ENCODE peak calls at places on chromosomes 13 and 19, in six cellular contexts. One of them, this sample, is unnamed.

GRCh38 chr19:12759686-12760085 is 8.1 kb downstream of the BEST2 start:
- DNase-seq in hepatocyte: no peak
- DNase-seq in osteoblast: peak; percentile 10
- DNase-seq in K562: peak; percentile 38
- DNase-seq in CD8-positive, alpha-beta T cell: no peak
- DNase-seq in colonic mucosa: no peak
- DNase-seq in this sample: no peak

GRCh38 chr19:6674868-6675305 is 4.9 kb upstream of the TNFSF14 start:
- DNase-seq in CD8-positive, alpha-beta T cell: peak; percentile 86
- DNase-seq in colonic mucosa: peak; percentile 64
- DNase-seq in K562: peak; percentile 90
- DNase-seq in osteoblast: peak; percentile 96
- DNase-seq in hepatocyte: peak; percentile 72
- DNase-seq in this sample: no peak

GRCh38 chr19:2149980-2150793 is 1.2 kb downstream of the AP3D1 start:
- DNase-seq in CD8-positive, alpha-beta T cell: no peak
- DNase-seq in K562: peak; percentile 38
- DNase-seq in hepatocyte: no peak
- DNase-seq in colonic mucosa: peak; percentile 57
- DNase-seq in osteoblast: peak; percentile 78
- DNase-seq in this sample: no peak

GRCh38 chr13:75251188-75251587 is 230.8 kb downstream of the TBC1D4 start:
- DNase-seq in K562: no peak
- DNase-seq in colonic mucosa: no peak
- DNase-seq in hepatocyte: no peak
- DNase-seq in CD8-positive, alpha-beta T cell: no peak
- DNase-seq in osteoblast: no peak
- DNase-seq in this sample: no peak

GRCh38 chr13:76991432-76991795 is 467 bp upstream of the CLN5 start:
- DNase-seq in CD8-positive, alpha-beta T cell: peak; percentile 92
- DNase-seq in K562: no peak
- DNase-seq in colonic mucosa: peak; percentile 46
- DNase-seq in hepatocyte: peak; percentile 13
- DNase-seq in osteoblast: no peak
- DNase-seq in this sample: no peak

GRCh38 chr13:76815344-76815743 is 70.9 kb downstream of the KCTD12 start:
- DNase-seq in K562: no peak
- DNase-seq in CD8-positive, alpha-beta T cell: no peak
- DNase-seq in osteoblast: no peak
- DNase-seq in hepatocyte: no peak
- DNase-seq in colonic mucosa: no peak
- DNase-seq in this sample: no peak

GRCh38 chr13:109243311-109243951 is 543.0 kb downstream of the IRS2 start:
- DNase-seq in osteoblast: no peak
- DNase-seq in hepatocyte: peak; percentile 31
- DNase-seq in K562: peak; percentile 31
- DNase-seq in CD8-positive, alpha-beta T cell: no peak
- DNase-seq in colonic mucosa: no peak
- DNase-seq in this sample: no peak

GRCh38 chr19:18108897-18109296 is 11.3 kb downstream of the MAST3 start:
- DNase-seq in colonic mucosa: peak; percentile 69
- DNase-seq in hepatocyte: peak; percentile 57
- DNase-seq in osteoblast: peak; percentile 30
- DNase-seq in CD8-positive, alpha-beta T cell: no peak
- DNase-seq in K562: no peak
- DNase-seq in this sample: no peak

GRCh38 chr13:24178847-24179845 is 18.6 kb downstream of the SPATA13 start:
- DNase-seq in hepatocyte: no peak
- DNase-seq in K562: no peak
- DNase-seq in CD8-positive, alpha-beta T cell: no peak
- DNase-seq in colonic mucosa: no peak
- DNase-seq in osteoblast: no peak
- DNase-seq in this sample: no peak

GRCh38 chr19:4538601-4538954 is 1.3 kb downstream of the LRG1 start:
- DNase-seq in hepatocyte: no peak
- DNase-seq in K562: no peak
- DNase-seq in CD8-positive, alpha-beta T cell: no peak
- DNase-seq in colonic mucosa: no peak
- DNase-seq in osteoblast: no peak
- DNase-seq in this sample: no peak

GRCh38 chr19:1752757-1753728 is at the start of gene ONECUT3:
- DNase-seq in K562: no peak
- DNase-seq in CD8-positive, alpha-beta T cell: no peak
- DNase-seq in colonic mucosa: no peak
- DNase-seq in osteoblast: no peak
- DNase-seq in hepatocyte: peak; percentile 58
- DNase-seq in this sample: no peak

GRCh38 chr13:28408235-28408848 is 86.6 kb downstream of the FLT1 start:
- DNase-seq in K562: peak; percentile 96
- DNase-seq in CD8-positive, alpha-beta T cell: no peak
- DNase-seq in colonic mucosa: peak; percentile 21
- DNase-seq in hepatocyte: peak; percentile 50
- DNase-seq in osteoblast: no peak
- DNase-seq in this sample: no peak

GRCh38 chr19:43488179-43488578 is 16.4 kb downstream of the PHLDB3 start:
- DNase-seq in hepatocyte: no peak
- DNase-seq in osteoblast: no peak
- DNase-seq in CD8-positive, alpha-beta T cell: no peak
- DNase-seq in colonic mucosa: no peak
- DNase-seq in K562: no peak
- DNase-seq in this sample: no peak

GRCh38 chr19:52214241-52214640 is 24.4 kb downstream of the PPP2R1A start:
- DNase-seq in CD8-positive, alpha-beta T cell: no peak
- DNase-seq in osteoblast: no peak
- DNase-seq in hepatocyte: no peak
- DNase-seq in colonic mucosa: no peak
- DNase-seq in K562: no peak
- DNase-seq in this sample: no peak

GRCh38 chr13:29266261-29266660 is 329.2 kb downstream of the SLC7A1 start:
- DNase-seq in colonic mucosa: no peak
- DNase-seq in CD8-positive, alpha-beta T cell: no peak
- DNase-seq in osteoblast: no peak
- DNase-seq in K562: no peak
- DNase-seq in hepatocyte: no peak
- DNase-seq in this sample: no peak

GRCh38 chr13:29524176-29524575 is 71.3 kb downstream of the SLC7A1 start:
- DNase-seq in K562: no peak
- DNase-seq in CD8-positive, alpha-beta T cell: no peak
- DNase-seq in osteoblast: no peak
- DNase-seq in colonic mucosa: no peak
- DNase-seq in hepatocyte: no peak
- DNase-seq in this sample: no peak

GRCh38 chr19:50838239-50838638 is 4.9 kb upstream of the KLK15 start:
- DNase-seq in colonic mucosa: no peak
- DNase-seq in CD8-positive, alpha-beta T cell: no peak
- DNase-seq in hepatocyte: no peak
- DNase-seq in K562: peak; percentile 53
- DNase-seq in osteoblast: peak; percentile 90
- DNase-seq in this sample: no peak

GRCh38 chr13:27027086-27027667 is 144.4 kb downstream of the USP12 start:
- DNase-seq in hepatocyte: no peak
- DNase-seq in CD8-positive, alpha-beta T cell: no peak
- DNase-seq in osteoblast: no peak
- DNase-seq in colonic mucosa: no peak
- DNase-seq in K562: no peak
- DNase-seq in this sample: no peak

GRCh38 chr13:96678801-96679200 is 315.5 kb downstream of the OXGR1 start:
- DNase-seq in hepatocyte: no peak
- DNase-seq in K562: no peak
- DNase-seq in osteoblast: no peak
- DNase-seq in CD8-positive, alpha-beta T cell: no peak
- DNase-seq in colonic mucosa: no peak
- DNase-seq in this sample: no peak

GRCh38 chr13:97976551-97977375 is 23.3 kb downstream of the IPO5 start:
- DNase-seq in K562: peak; percentile 18
- DNase-seq in colonic mucosa: peak; percentile 24
- DNase-seq in hepatocyte: peak; percentile 68
- DNase-seq in CD8-positive, alpha-beta T cell: peak; percentile 86
- DNase-seq in osteoblast: peak; percentile 92
- DNase-seq in this sample: peak; percentile 54

GRCh38 chr19:15508035-15508710 is at the start of gene CYP4F22:
- DNase-seq in K562: peak; percentile 11
- DNase-seq in osteoblast: no peak
- DNase-seq in colonic mucosa: no peak
- DNase-seq in CD8-positive, alpha-beta T cell: no peak
- DNase-seq in hepatocyte: no peak
- DNase-seq in this sample: no peak

GRCh38 chr13:39597828-39598227 is 5.2 kb downstream of the LHFPL6 start:
- DNase-seq in CD8-positive, alpha-beta T cell: no peak
- DNase-seq in osteoblast: peak; percentile 70
- DNase-seq in K562: no peak
- DNase-seq in colonic mucosa: no peak
- DNase-seq in hepatocyte: no peak
- DNase-seq in this sample: no peak

GRCh38 chr13:27139565-27139964 is 32.0 kb downstream of the USP12 start:
- DNase-seq in hepatocyte: no peak
- DNase-seq in osteoblast: no peak
- DNase-seq in CD8-positive, alpha-beta T cell: no peak
- DNase-seq in colonic mucosa: no peak
- DNase-seq in K562: no peak
- DNase-seq in this sample: no peak

GRCh38 chr13:111296417-111296816 is 24.0 kb upstream of the TEX29 start:
- DNase-seq in K562: no peak
- DNase-seq in CD8-positive, alpha-beta T cell: no peak
- DNase-seq in osteoblast: no peak
- DNase-seq in hepatocyte: no peak
- DNase-seq in colonic mucosa: no peak
- DNase-seq in this sample: no peak

GRCh38 chr19:56403261-56403660 is 871 bp upstream of the ZNF583 start:
- DNase-seq in CD8-positive, alpha-beta T cell: no peak
- DNase-seq in osteoblast: no peak
- DNase-seq in colonic mucosa: no peak
- DNase-seq in hepatocyte: no peak
- DNase-seq in K562: no peak
- DNase-seq in this sample: no peak

GRCh38 chr19:18830488-18830887 is 1.3 kb upstream of the UPF1 start:
- DNase-seq in osteoblast: no peak
- DNase-seq in colonic mucosa: no peak
- DNase-seq in CD8-positive, alpha-beta T cell: no peak
- DNase-seq in hepatocyte: no peak
- DNase-seq in K562: no peak
- DNase-seq in this sample: no peak

GRCh38 chr13:113573065-113573464 is 11.5 kb upstream of the TFDP1 start:
- DNase-seq in CD8-positive, alpha-beta T cell: no peak
- DNase-seq in colonic mucosa: peak; percentile 3
- DNase-seq in K562: no peak
- DNase-seq in hepatocyte: no peak
- DNase-seq in osteoblast: no peak
- DNase-seq in this sample: no peak

GRCh38 chr19:43634877-43635560 is 4.6 kb downstream of the CADM4 start:
- DNase-seq in osteoblast: no peak
- DNase-seq in hepatocyte: peak; percentile 63
- DNase-seq in CD8-positive, alpha-beta T cell: no peak
- DNase-seq in colonic mucosa: no peak
- DNase-seq in K562: no peak
- DNase-seq in this sample: no peak

GRCh38 chr19:41893899-41894298 is 10.9 kb downstream of the ARHGEF1 start:
- DNase-seq in K562: peak; percentile 41
- DNase-seq in osteoblast: peak; percentile 68
- DNase-seq in hepatocyte: no peak
- DNase-seq in CD8-positive, alpha-beta T cell: peak; percentile 61
- DNase-seq in colonic mucosa: no peak
- DNase-seq in this sample: no peak

GRCh38 chr19:16896913-16897571 is 8.2 kb downstream of the F2RL3 start:
- DNase-seq in osteoblast: peak; percentile 99
- DNase-seq in K562: peak; percentile 96
- DNase-seq in colonic mucosa: peak; percentile 95
- DNase-seq in hepatocyte: peak; percentile 96
- DNase-seq in CD8-positive, alpha-beta T cell: peak; percentile 32
- DNase-seq in this sample: peak; percentile 96
- H3K4me1 ChIP-seq in osteoblast: no peaks in the 10 kb centered on the region
- H3K4me1 ChIP-seq in K562: peaks cover 16% of the 10 kb centered on the region
- H3K4me1 ChIP-seq in colonic mucosa: no peaks in the 10 kb centered on the region
- H3K4me1 ChIP-seq in hepatocyte: peaks cover 3% of the 10 kb centered on the region
- H3K4me1 ChIP-seq in CD8-positive, alpha-beta T cell: peaks cover 26% of the 10 kb centered on the region
- H3K4me1 ChIP-seq in this sample: peaks cover 6% of the 10 kb centered on the region

GRCh38 chr13:20704459-20705069 is 1.1 kb downstream of the IL17D start:
- DNase-seq in colonic mucosa: no peak
- DNase-seq in osteoblast: peak; percentile 62
- DNase-seq in K562: no peak
- DNase-seq in CD8-positive, alpha-beta T cell: no peak
- DNase-seq in hepatocyte: no peak
- DNase-seq in this sample: no peak

GRCh38 chr13:20702530-20702929 is 969 bp upstream of the IL17D start:
- DNase-seq in colonic mucosa: peak; percentile 48
- DNase-seq in K562: no peak
- DNase-seq in osteoblast: peak; percentile 87
- DNase-seq in CD8-positive, alpha-beta T cell: no peak
- DNase-seq in hepatocyte: peak; percentile 36
- DNase-seq in this sample: no peak

GRCh38 chr13:20703785-20704458 is 423 bp downstream of the IL17D start:
- DNase-seq in osteoblast: peak; percentile 100
- DNase-seq in CD8-positive, alpha-beta T cell: peak; percentile 84
- DNase-seq in K562: peak; percentile 71
- DNase-seq in colonic mucosa: peak; percentile 86
- DNase-seq in hepatocyte: peak; percentile 94
- DNase-seq in this sample: peak; percentile 89

GRCh38 chr13:20700288-20700687 is 3.2 kb upstream of the IL17D start:
- DNase-seq in CD8-positive, alpha-beta T cell: no peak
- DNase-seq in K562: no peak
- DNase-seq in osteoblast: peak; percentile 58
- DNase-seq in colonic mucosa: no peak
- DNase-seq in hepatocyte: no peak
- DNase-seq in this sample: no peak

GRCh38 chr13:20702945-20703784 is at the start of gene IL17D:
- DNase-seq in CD8-positive, alpha-beta T cell: peak; percentile 49
- DNase-seq in colonic mucosa: peak; percentile 44
- DNase-seq in K562: peak; percentile 16
- DNase-seq in osteoblast: peak; percentile 91
- DNase-seq in hepatocyte: peak; percentile 65
- DNase-seq in this sample: peak; percentile 52
- TF ChIP-seq CTCF in CD8-positive, alpha-beta T cell: no peak
- TF ChIP-seq CTCF in colonic mucosa: no peak
- TF ChIP-seq CTCF in K562: no peak
- TF ChIP-seq CTCF in osteoblast: no peak
- TF ChIP-seq CTCF in hepatocyte: peak; percentile 5
- TF ChIP-seq CTCF in this sample: no peak

DNA sequence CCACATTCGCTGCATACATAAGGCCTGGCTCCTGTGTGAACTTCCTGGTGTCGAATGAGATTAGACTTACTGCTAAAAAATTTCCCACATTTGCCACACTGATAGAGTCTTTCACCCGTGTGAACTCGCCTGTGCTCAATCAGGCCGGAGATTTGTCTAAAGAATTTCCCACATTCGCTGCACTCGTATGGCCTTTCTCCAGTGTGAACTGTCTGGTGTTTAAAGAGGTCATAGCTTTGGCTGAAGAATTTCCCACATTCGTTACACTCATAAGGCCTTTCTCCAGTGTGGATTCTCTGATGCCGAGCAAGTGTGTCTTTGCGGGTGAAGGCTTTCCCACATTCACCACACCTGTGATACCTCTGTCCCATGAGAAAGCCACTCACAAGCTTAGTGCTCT is 6.5 kb downstream of the ZNF671 start:
- DNase-seq in CD8-positive, alpha-beta T cell: no peak
- DNase-seq in K562: no peak
- DNase-seq in hepatocyte: no peak
- DNase-seq in colonic mucosa: no peak
- DNase-seq in osteoblast: no peak
- DNase-seq in this sample: no peak
- H3K9me3 ChIP-seq in CD8-positive, alpha-beta T cell: peaks cover 65% of the 10 kb centered on the region
- H3K9me3 ChIP-seq in K562: peaks cover 9% of the 10 kb centered on the region
- H3K9me3 ChIP-seq in hepatocyte: peaks cover 6% of the 10 kb centered on the region
- H3K9me3 ChIP-seq in colonic mucosa: peaks cover 12% of the 10 kb centered on the region
- H3K9me3 ChIP-seq in osteoblast: peaks cover 36% of the 10 kb centered on the region
- H3K9me3 ChIP-seq in this sample: peaks cover 3% of the 10 kb centered on the region

GRCh38 chr13:99042851-99043250 is 65.0 kb upstream of the DOCK9 start:
- DNase-seq in osteoblast: no peak
- DNase-seq in hepatocyte: no peak
- DNase-seq in CD8-positive, alpha-beta T cell: no peak
- DNase-seq in colonic mucosa: no peak
- DNase-seq in K562: peak; percentile 41
- DNase-seq in this sample: no peak
- H3K4me1 ChIP-seq in osteoblast: peaks cover 37% of the 10 kb centered on the region
- H3K4me1 ChIP-seq in hepatocyte: peaks cover 18% of the 10 kb centered on the region
- H3K4me1 ChIP-seq in CD8-positive, alpha-beta T cell: peaks cover 64% of the 10 kb centered on the region
- H3K4me1 ChIP-seq in colonic mucosa: peaks cover 8% of the 10 kb centered on the region
- H3K4me1 ChIP-seq in K562: peaks cover 30% of the 10 kb centered on the region
- H3K4me1 ChIP-seq in this sample: no peaks in the 10 kb centered on the region

This sample was measured in BE2C.